ENCODE peak calls at places on chromosomes 4 and X, in five cellular contexts. L is HCT116, Z is mammary epithelial cell, N is fibroblast of lung, E is MM.1S. R is an unnamed sample. For H3K4me1, the result is how much of the 10 kb centered on the place peaks cover.

GRCh38 chr4:39873823-39874222 is 103.9 kb downstream of the PDS5A start:
- DNase-seq in L (no peak), Z (no peak), N (peak), E (peak), R (no peak)

GRCh38 chr4:16225139-16225538 is 1.1 kb downstream of the TAPT1 start:
- DNase-seq in L (no peak), Z (no peak), N (peak), E (peak), R (peak)

GRCh38 chr4:167031534-167032156 is 202.6 kb downstream of the SPOCK3 start:
- DNase-seq in L (no peak), Z (peak), N (peak), E (no peak), R (no peak)

GRCh38 chr4:3686746-3687145 is 79.4 kb upstream of the ADRA2C start:
- DNase-seq in L (no peak), Z (no peak), N (no peak), E (no peak), R (no peak)

GRCh38 chrX:39958850-39959249 is 138.9 kb downstream of the BCOR start:
- DNase-seq in L (no peak), Z (no peak), N (no peak), E (no peak), R (no peak)

GRCh38 chr4:104967034-104967401 is 179.7 kb upstream of the TET2 start:
- DNase-seq in L (no peak), Z (peak), N (no peak), E (no peak), R (peak)

GRCh38 chr4:114535725-114536124 is 62.9 kb upstream of the UGT8 start:
- DNase-seq in L (no peak), Z (peak), N (no peak), E (no peak), R (no peak)

GRCh38 chr4:136106753-136107152 is 1425.5 kb downstream of the PCDH18 start:
- DNase-seq in L (no peak), Z (no peak), N (no peak), E (no peak), R (no peak)

GRCh38 chr4:77821775-77822174 is 2.6 kb upstream of the CNOT6L start:
- DNase-seq in L (no peak), Z (no peak), N (no peak), E (peak), R (no peak)

GRCh38 chr4:143700060-143700419 is 435 bp downstream of the FREM3 start:
- DNase-seq in L (no peak), Z (peak), N (peak), E (no peak), R (no peak)

GRCh38 chrX:29196501-29196900 is 609.3 kb downstream of the IL1RAPL1 start:
- DNase-seq in L (no peak), Z (no peak), N (no peak), E (no peak), R (no peak)

GRCh38 chr4:44157611-44158277 is 290.9 kb downstream of the KCTD8 start:
- DNase-seq in L (no peak), Z (no peak), N (peak), E (no peak), R (no peak)

GRCh38 chrX:73214366-73215094 is at the start of gene NAP1L2:
- DNase-seq in L (no peak), Z (peak), N (peak), E (peak), R (no peak)

GRCh38 chrX:14673764-14674163 is 144.4 kb downstream of the GLRA2 start:
- DNase-seq in L (peak), Z (peak), N (peak), E (no peak), R (peak)

GRCh38 chrX:1592128-1592862 is 891 bp downstream of the AKAP17A start:
- DNase-seq in L (no peak), Z (peak), N (peak), E (peak), R (peak)

GRCh38 chrX:71302461-71303213 is 1.1 kb downstream of the ITGB1BP2 start:
- DNase-seq in L (no peak), Z (no peak), N (peak), E (no peak), R (no peak)

GRCh38 chr4:3707423-3708102 is 58.6 kb upstream of the ADRA2C start:
- DNase-seq in L (no peak), Z (no peak), N (no peak), E (no peak), R (no peak)

GRCh38 chr4:89152972-89153371 is 41.6 kb downstream of the TIGD2 start:
- DNase-seq in L (no peak), Z (no peak), N (peak), E (no peak), R (no peak)

GRCh38 chr4:40506066-40506465 is 123.6 kb downstream of the RBM47 start:
- DNase-seq in L (no peak), Z (no peak), N (no peak), E (no peak), R (no peak)

GRCh38 chr4:112358952-112359749 is 62.0 kb downstream of the ALPK1 start:
- DNase-seq in L (no peak), Z (no peak), N (no peak), E (no peak), R (no peak)

GRCh38 chrX:11465648-11466411 is 172.6 kb downstream of the AMELX start:
- DNase-seq in L (no peak), Z (peak), N (peak), E (no peak), R (no peak)

GRCh38 chrX:119228506-119229290 is 7.4 kb upstream of the PGRMC1 start:
- DNase-seq in L (no peak), Z (peak), N (peak), E (no peak), R (peak)

GRCh38 chrX:42023122-42023521 is 99.8 kb upstream of the CASK start:
- DNase-seq in L (no peak), Z (no peak), N (no peak), E (no peak), R (no peak)

GRCh38 chr4:121307441-121308327 is 73.1 kb downstream of the QRFPR start:
- DNase-seq in L (peak), Z (peak), N (peak), E (peak), R (peak)

GRCh38 chr4:183300660-183301059 is 19.4 kb downstream of the CLDN22 start:
- DNase-seq in L (no peak), Z (peak), N (no peak), E (no peak), R (no peak)

GRCh38 chr4:13312264-13312663 is 171.9 kb downstream of the RAB28 start:
- DNase-seq in L (no peak), Z (no peak), N (no peak), E (no peak), R (no peak)

GRCh38 chrX:138127314-138127713 is 561.4 kb downstream of the ZIC3 start:
- DNase-seq in L (no peak), Z (peak), N (peak), E (no peak), R (no peak)

GRCh38 chrX:46554942-46555341 is 9.7 kb upstream of the ZNF674 start:
- DNase-seq in L (no peak), Z (no peak), N (no peak), E (peak), R (no peak)
- TF ChIP-seq CTCF in L (peak), Z (peak), N (peak), E (no peak), R (peak)

GRCh38 chr4:145486603-145487002 is 5.0 kb downstream of the SMAD1 start:
- DNase-seq in L (no peak), Z (no peak), N (no peak), E (no peak), R (no peak)
- H3K4me1 ChIP-seq in L (under half), Z (under half), N (under half), E (under half), R (under half)

DNA sequence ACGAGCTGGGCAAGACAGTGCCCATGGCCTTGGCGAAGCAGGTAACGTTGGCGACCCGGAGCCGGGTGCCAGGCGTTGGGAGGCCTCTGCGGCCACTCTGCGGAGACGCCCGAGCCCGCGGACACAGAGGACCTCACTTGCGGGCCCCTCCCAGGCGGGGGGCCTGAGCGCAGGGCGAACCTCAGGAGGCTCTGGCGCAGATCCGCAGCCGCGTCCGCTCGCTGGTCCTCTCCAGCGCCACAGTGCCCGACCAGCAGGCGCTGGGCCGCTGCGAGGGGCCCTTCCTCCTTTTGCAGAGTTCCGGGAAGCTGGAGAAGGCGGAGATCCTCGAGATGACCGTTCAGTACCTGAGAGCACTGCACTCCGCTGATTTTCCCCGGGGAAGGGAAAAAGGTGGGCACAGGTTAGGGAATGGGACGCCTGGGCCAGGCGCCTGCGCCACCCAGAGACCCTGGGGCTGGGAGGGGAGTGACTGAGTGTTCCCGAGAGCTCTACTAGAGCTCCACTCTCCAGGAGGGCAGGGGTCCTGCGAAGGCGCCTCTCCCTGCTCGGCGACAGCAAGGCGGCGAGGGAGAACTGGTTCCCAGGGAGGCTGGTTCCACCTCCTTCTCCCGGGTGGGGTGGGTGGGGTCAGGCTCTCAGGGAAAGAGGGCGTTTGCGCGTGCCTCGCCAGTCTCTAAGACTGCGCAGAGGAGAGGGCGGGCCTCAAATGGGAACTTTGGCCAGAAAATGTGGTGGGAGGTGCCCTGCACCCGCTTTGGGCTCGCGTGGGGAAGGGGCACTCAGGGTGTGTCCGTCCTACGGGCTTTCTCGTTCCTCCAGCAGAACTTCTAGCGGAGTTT is 1.4 kb downstream of the HELT start:
- DNase-seq in L (no peak), Z (peak), N (no peak), E (no peak), R (no peak)
- TF ChIP-seq EZH2 in L (no peak), Z (no peak), N (no peak), E (no peak), R (no peak)

DNA sequence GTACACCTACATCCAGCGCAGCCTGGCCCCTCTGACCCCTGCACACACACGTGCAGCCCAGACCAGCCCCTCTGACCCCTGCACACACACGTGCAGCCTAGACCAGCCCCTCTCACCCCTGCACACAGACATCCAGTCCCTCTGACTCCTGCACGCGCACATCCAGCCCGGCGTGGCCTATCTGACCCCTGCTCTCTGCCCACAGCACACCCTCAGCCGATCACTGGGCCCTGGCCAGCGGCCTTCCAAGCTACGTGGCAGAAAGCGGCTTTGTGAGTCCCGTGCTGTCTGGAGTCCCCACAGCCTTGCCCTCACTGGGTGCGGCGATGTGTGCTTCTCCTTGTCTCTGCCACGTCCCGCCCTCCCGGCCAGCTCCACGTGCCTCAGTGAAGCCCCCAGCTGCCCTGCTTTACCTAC is 18.3 kb downstream of the ATP5ME start:
- DNase-seq in L (no peak), Z (no peak), N (no peak), E (no peak), R (no peak)
- TF ChIP-seq CTCF in L (no peak), Z (no peak), N (no peak), E (no peak), R (no peak)

GRCh38 chr4:38078590-38079381 is 118.6 kb downstream of the PTTG2 start:
- DNase-seq in L (no peak), Z (peak), N (peak), E (no peak), R (peak)

GRCh38 chr4:38080061-38080531 is 119.9 kb downstream of the PTTG2 start:
- DNase-seq in L (no peak), Z (no peak), N (no peak), E (no peak), R (no peak)

GRCh38 chr4:38077791-38078489 is 117.7 kb downstream of the PTTG2 start:
- DNase-seq in L (no peak), Z (no peak), N (no peak), E (no peak), R (no peak)

GRCh38 chr4:38082424-38083374 is 122.5 kb downstream of the PTTG2 start:
- DNase-seq in L (no peak), Z (no peak), N (peak), E (no peak), R (peak)

GRCh38 chr4:38080575-38080974 is 120.4 kb downstream of the PTTG2 start:
- DNase-seq in L (no peak), Z (no peak), N (no peak), E (no peak), R (no peak)
- H3K4me1 ChIP-seq in L (under half), Z (under half), N (under half), E (under half), R (half or more)

GRCh38 chr4:56049428-56050212 is 100.9 kb downstream of the CEP135 start:
- DNase-seq in L (peak), Z (peak), N (peak), E (peak), R (no peak)
- TF ChIP-seq EZH2 in L (no peak), Z (peak), N (no peak), E (no peak), R (no peak)

GRCh38 chrX:97461763-97462162 is 578.1 kb downstream of the RPA4 start:
- DNase-seq in L (no peak), Z (no peak), N (no peak), E (no peak), R (no peak)
- TF ChIP-seq CTCF in L (no peak), Z (no peak), N (no peak), E (no peak), R (peak)

GRCh38 chrX:48715066-48715465 is 18.5 kb downstream of the SUV39H1 start:
- DNase-seq in L (no peak), Z (peak), N (peak), E (no peak), R (no peak)
- H3K4me1 ChIP-seq in L (under half), Z (under half), N (under half), E (under half), R (under half)

GRCh38 chrX:46549914-46550313 is 4.7 kb upstream of the ZNF674 start:
- DNase-seq in L (no peak), Z (no peak), N (no peak), E (no peak), R (no peak)

GRCh38 chrX:46547857-46548256 is 2.6 kb upstream of the ZNF674 start:
- DNase-seq in L (peak), Z (peak), N (peak), E (no peak), R (peak)

GRCh38 chrX:46553935-46554334 is 8.7 kb upstream of the ZNF674 start:
- DNase-seq in L (no peak), Z (no peak), N (no peak), E (no peak), R (no peak)

GRCh38 chrX:46551494-46552128 is 6.4 kb upstream of the ZNF674 start:
- DNase-seq in L (no peak), Z (no peak), N (peak), E (no peak), R (no peak)
- TF ChIP-seq EZH2 in L (no peak), Z (no peak), N (no peak), E (no peak), R (no peak)